ENCODE peak calls at places on chromosomes 5 and 9, in five cellular contexts. U, Z, B, E and Q are unnamed samples.

GRCh38 chr9:110844121-110844520 is 175.5 kb downstream of the MUSK start:
- DNase-seq in U (no peak), Z (no peak), B (no peak), E (no peak), Q (no peak)

GRCh38 chr5:83955916-83956315 is 235.3 kb upstream of the HAPLN1 start:
- DNase-seq in U (no peak), Z (no peak), B (peak; percentile 51), E (no peak), Q (no peak)

GRCh38 chr9:110141118-110141797 is 66.7 kb downstream of the C9orf152 start:
- DNase-seq in U (no peak), Z (no peak), B (peak; percentile 100), E (no peak), Q (no peak)

GRCh38 chr5:1156754-1157460 is 44.5 kb upstream of the SLC6A19 start:
- DNase-seq in U (no peak), Z (no peak), B (no peak), E (no peak), Q (no peak)

GRCh38 chr5:145245354-145245753 is 589.8 kb downstream of the PRELID2 start:
- DNase-seq in U (no peak), Z (no peak), B (peak; percentile 10), E (no peak), Q (no peak)

GRCh38 chr5:77308154-77308960 is 97.9 kb downstream of the PDE8B start:
- DNase-seq in U (no peak), Z (no peak), B (no peak), E (no peak), Q (no peak)

GRCh38 chr5:53333160-53333559 is 147.3 kb upstream of the FST start:
- DNase-seq in U (no peak), Z (no peak), B (peak; percentile 94), E (no peak), Q (no peak)

GRCh38 chr9:15277400-15278137 is 29.4 kb downstream of the TTC39B start:
- DNase-seq in U (peak; percentile 4), Z (no peak), B (peak; percentile 31), E (no peak), Q (no peak)

GRCh38 chr5:36657563-36657995 is 51.2 kb downstream of the SLC1A3 start:
- DNase-seq in U (peak; percentile 74), Z (no peak), B (peak; percentile 100), E (no peak), Q (no peak)

GRCh38 chr9:70034292-70034711 is 9.3 kb upstream of the MAMDC2 start:
- DNase-seq in U (no peak), Z (no peak), B (no peak), E (no peak), Q (no peak)

DNA sequence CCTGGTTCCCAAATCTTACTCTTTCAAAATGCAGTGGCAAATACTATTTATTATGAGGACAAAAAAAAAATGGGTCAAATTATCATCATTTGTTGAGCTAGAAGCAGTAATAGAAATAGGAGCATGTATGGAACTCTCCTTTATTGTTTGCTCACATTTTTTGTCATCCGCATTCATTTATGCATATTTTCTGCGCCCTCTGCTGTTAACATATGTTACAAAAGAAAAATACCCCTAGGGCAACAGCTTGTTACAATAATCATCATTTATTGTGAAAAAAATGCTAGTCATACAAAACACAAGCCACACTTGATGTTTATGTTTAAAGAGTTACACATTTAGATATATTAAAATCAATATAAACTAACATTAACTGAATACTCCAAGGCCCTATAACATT is 328.2 kb downstream of the TUSC1 start:
- DNase-seq in U (no peak), Z (no peak), B (no peak), E (no peak), Q (no peak)
- TF ChIP-seq CTCF in U (no peak), Z (no peak), B (no peak), E (no peak), Q (no peak)

GRCh38 chr9:85541876-85542275 is 199.9 kb downstream of the AGTPBP1 start:
- DNase-seq in U (no peak), Z (no peak), B (no peak), E (no peak), Q (no peak)

GRCh38 chr9:85547574-85547973 is 194.2 kb downstream of the AGTPBP1 start:
- DNase-seq in U (no peak), Z (no peak), B (no peak), E (no peak), Q (no peak)

GRCh38 chr9:85543196-85543595 is 198.6 kb downstream of the AGTPBP1 start:
- DNase-seq in U (no peak), Z (no peak), B (no peak), E (no peak), Q (no peak)
- TF ChIP-seq CTCF in U (no peak), Z (no peak), B (no peak), E (no peak), Q (no peak)

DNA sequence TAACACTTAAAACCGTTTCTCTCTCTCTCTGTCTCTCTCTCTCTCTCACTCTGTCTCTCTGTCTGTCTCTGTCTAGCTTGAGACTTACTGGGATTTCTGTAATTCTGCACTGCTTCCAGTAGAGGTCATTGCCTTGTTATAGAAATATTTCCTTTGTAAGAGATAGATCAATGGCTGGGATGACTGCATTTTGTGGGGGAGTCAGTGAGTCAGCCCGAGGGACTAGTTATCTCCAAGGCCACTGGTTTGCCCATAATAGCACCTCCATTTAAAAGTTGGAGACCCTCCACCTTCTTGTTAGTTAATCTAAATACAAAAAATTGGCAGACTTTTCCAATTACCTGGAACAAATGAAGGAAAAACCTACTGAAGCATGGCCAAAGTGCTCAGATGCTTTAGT is 547.2 kb downstream of the LRRC70 start:
- DNase-seq in U (no peak), Z (no peak), B (peak; percentile 30), E (no peak), Q (no peak)
- TF ChIP-seq CTCF in U (peak; percentile 18), Z (no peak), B (peak; percentile 54), E (no peak), Q (peak; percentile 46)

GRCh38 chr9:37941253-37941652 is 37.3 kb upstream of the SLC25A51 start:
- DNase-seq in U (no peak), Z (no peak), B (no peak), E (no peak), Q (no peak)
- TF ChIP-seq CTCF in U (peak; percentile 16), Z (no peak), B (no peak), E (no peak), Q (no peak)

DNA sequence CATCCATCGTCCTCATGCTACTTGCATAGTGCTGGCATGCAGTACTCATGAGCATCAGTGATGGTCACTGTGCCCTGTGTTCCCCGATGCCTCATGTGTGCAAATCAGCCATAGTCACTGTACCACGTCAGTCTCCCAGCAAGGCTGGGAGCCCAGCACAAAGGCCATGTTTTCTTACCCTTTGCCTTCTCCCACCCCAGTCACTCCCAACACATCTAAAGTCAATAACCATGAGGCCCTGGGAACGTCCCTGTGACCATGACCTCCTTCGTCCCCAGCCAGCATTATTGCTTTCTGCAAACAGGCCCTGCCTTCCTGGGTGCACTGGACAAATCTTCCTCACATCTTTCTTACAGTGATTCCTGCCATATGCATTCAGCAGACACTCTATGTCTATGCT is 406.1 kb downstream of the ICE1 start:
- DNase-seq in U (no peak), Z (no peak), B (no peak), E (no peak), Q (no peak)
- TF ChIP-seq CTCF in U (no peak), Z (no peak), B (no peak), E (no peak), Q (no peak)

DNA sequence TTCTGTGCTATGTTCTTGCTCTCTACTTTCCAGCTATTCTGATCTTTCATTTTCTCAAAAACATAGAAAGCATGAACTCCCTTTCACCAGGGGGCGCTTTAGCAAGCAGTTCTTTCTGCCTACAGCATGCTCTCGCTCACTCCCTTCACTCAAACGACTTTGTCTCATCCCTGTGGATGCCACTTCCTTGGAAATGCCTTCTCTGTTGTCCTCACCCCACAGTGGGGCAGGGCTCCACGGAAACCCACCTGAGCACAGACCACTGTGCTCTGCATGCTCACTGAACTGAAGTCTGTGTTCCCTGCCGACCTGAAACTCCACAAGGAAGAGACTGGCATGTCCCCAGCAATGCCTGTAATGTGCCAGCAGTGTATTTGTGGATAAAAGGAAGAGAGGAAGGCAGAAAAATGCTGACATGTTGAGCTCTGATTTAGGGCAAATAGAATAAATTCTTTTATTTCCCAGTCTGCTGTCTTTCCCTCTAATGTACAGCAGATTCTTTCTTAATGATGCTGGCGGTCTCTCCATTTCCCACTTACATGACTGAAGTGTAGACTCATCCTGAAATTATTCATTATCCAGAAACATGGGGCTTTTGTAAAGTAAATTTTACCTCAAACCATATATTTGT is 4.9 kb upstream of the ROR2 start:
- DNase-seq in U (peak; percentile 54), Z (no peak), B (peak; percentile 90), E (no peak), Q (peak; percentile 39)
- TF ChIP-seq CTCF in U (peak; percentile 88), Z (no peak), B (peak; percentile 91), E (peak; percentile 36), Q (peak; percentile 76)

GRCh38 chr9:95341262-95342011 is 23.9 kb upstream of the FANCC start:
- DNase-seq in U (no peak), Z (no peak), B (peak; percentile 35), E (no peak), Q (no peak)
- TF ChIP-seq CTCF in U (peak; percentile 41), Z (no peak), B (peak; percentile 39), E (no peak), Q (no peak)

DNA sequence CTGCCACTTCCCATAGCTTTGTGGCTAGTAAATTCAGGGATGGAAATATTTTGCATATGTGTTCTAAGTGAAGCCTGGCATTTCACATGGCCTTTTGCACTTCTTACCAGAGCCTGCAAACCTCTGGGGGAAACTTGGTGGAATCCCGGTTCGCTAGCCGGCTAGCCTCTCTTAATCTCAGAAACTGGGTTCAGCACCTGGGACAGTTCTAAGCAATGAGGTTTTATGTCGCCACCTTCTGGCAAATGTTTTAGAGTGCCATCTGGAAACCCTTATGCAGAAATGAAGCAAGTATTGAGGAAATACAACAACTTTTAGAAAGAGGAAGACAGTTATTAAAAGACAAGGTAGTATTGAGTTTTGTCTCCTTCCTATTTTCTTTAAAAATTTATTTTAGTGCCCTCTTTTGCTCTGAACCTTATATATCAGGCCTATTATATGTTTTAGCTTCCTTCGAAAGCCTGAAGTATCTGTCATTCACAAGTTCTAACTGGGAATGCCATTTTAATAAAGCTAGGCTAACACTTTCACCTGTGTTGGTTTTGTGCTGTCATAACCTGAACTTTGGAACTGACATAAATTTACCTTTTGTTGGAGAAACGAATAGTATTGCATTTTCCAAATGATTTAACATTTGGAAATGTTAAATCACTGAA is 963 bp upstream of the HTR1A start:
- DNase-seq in U (peak; percentile 19), Z (no peak), B (peak; percentile 68), E (no peak), Q (peak; percentile 61)
- TF ChIP-seq CTCF in U (peak; percentile 56), Z (no peak), B (peak; percentile 66), E (peak; percentile 55), Q (peak; percentile 92)